ENCODE peak calls at places on chromosomes 1 and 21, in six cellular contexts. A is neural crest cell; Y is GM13976; Q is CD8-positive, alpha-beta T cell; I is progenitor cell of endocrine pancreas; G is fibroblast of the aortic adventitia. H is an unnamed sample.

GRCh38 chr1:59340411-59341307 is 43.8 kb downstream of the FGGY start:
- DNase-seq in I (no peak), A (no peak), Q (no peak), G (no peak), Y (no peak), H (no peak)

GRCh38 chr1:234143681-234144080 is 229.6 kb upstream of the COA6 start:
- DNase-seq in Y (no peak), Q (no peak), A (no peak), I (no peak), G (no peak), H (no peak)

GRCh38 chr21:42388740-42389448 is 7.0 kb downstream of the TMPRSS3 start:
- DNase-seq in G (no peak), I (peak; percentile 47), Y (no peak), A (no peak), Q (no peak), H (peak; percentile 13)

GRCh38 chr1:8121261-8122159 is 95.4 kb upstream of the ERRFI1 start:
- DNase-seq in G (peak; percentile 96), Q (no peak), Y (no peak), I (no peak), A (no peak), H (no peak)

GRCh38 chr1:7460807-7461206 is 310.3 kb upstream of the VAMP3 start:
- DNase-seq in Q (no peak), I (no peak), Y (no peak), G (no peak), A (no peak), H (no peak)

GRCh38 chr1:83725735-83726360 is 273.1 kb downstream of the TTLL7 start:
- DNase-seq in G (no peak), Y (no peak), I (no peak), A (no peak), Q (no peak), H (no peak)

GRCh38 chr1:215055281-215055935 is 27.1 kb upstream of the KCNK2 start:
- DNase-seq in A (no peak), Y (no peak), G (no peak), Q (no peak), I (no peak), H (no peak)

GRCh38 chr1:14997646-14998276 is 155.8 kb upstream of the TMEM51 start:
- DNase-seq in I (no peak), G (no peak), Y (no peak), Q (no peak), A (no peak), H (no peak)

GRCh38 chr1:172431721-172432192 is 11.3 kb downstream of the C1orf105 start:
- DNase-seq in Y (no peak), I (no peak), G (no peak), A (no peak), Q (peak; percentile 36), H (no peak)

GRCh38 chr1:216945506-216946080 is 222.4 kb upstream of the ESRRG start:
- DNase-seq in A (no peak), I (no peak), G (no peak), Y (no peak), Q (no peak), H (no peak)

GRCh38 chr1:55712148-55712547 is 497.0 kb upstream of the USP24 start:
- DNase-seq in I (no peak), A (no peak), Y (no peak), G (no peak), Q (no peak), H (no peak)

GRCh38 chr1:230091473-230092231 is 24.6 kb downstream of the GALNT2 start:
- DNase-seq in A (no peak), G (no peak), Y (no peak), Q (no peak), I (no peak), H (no peak)

GRCh38 chr1:171653796-171654704 is 1.6 kb upstream of the MYOC start:
- DNase-seq in Y (no peak), A (no peak), G (peak; percentile 52), I (no peak), Q (no peak), H (no peak)

GRCh38 chr21:41363370-41364270 is 1.8 kb downstream of the MX2 start:
- DNase-seq in G (no peak), I (no peak), Y (no peak), A (no peak), Q (no peak), H (no peak)

GRCh38 chr21:18155508-18156193 is 89.0 kb upstream of the CHODL start:
- DNase-seq in Y (no peak), G (peak; percentile 1), Q (no peak), A (no peak), I (no peak), H (no peak)

GRCh38 chr1:16053781-16054502 is 10.4 kb downstream of the CLCNKB start:
- DNase-seq in Y (no peak), Q (no peak), I (no peak), A (no peak), G (no peak), H (no peak)

GRCh38 chr1:32695098-32695904 is 7.3 kb downstream of the SYNC start:
- DNase-seq in I (no peak), G (peak; percentile 89), Y (no peak), A (no peak), Q (no peak), H (no peak)

GRCh38 chr1:30777906-30778155 is 20.3 kb upstream of the LAPTM5 start:
- DNase-seq in Y (no peak), Q (no peak), A (no peak), G (no peak), I (no peak), H (no peak)

GRCh38 chr1:75174031-75174760 is 40.0 kb downstream of the LHX8 start:
- DNase-seq in Q (no peak), I (no peak), A (no peak), G (no peak), Y (no peak), H (no peak)

GRCh38 chr1:175394739-175395138 is 202.2 kb upstream of the KIAA0040 start:
- DNase-seq in G (no peak), Y (no peak), Q (no peak), I (no peak), A (no peak), H (no peak)

GRCh38 chr1:12034381-12034801 is 15.1 kb downstream of the MIIP start:
- DNase-seq in A (no peak), G (peak; percentile 62), Y (no peak), I (no peak), Q (no peak), H (no peak)

GRCh38 chr21:15192243-15192642 is 127.4 kb upstream of the NRIP1 start:
- DNase-seq in G (peak; percentile 14), Y (no peak), A (no peak), Q (no peak), I (no peak), H (no peak)

GRCh38 chr1:233140974-233141373 is 154.6 kb downstream of the PCNX2 start:
- DNase-seq in Y (no peak), A (no peak), I (no peak), G (peak; percentile 67), Q (no peak), H (no peak)

GRCh38 chr1:16970132-16970910 is 10.1 kb downstream of the MFAP2 start:
- DNase-seq in Y (no peak), G (no peak), Q (no peak), A (no peak), I (no peak), H (no peak)

DNA sequence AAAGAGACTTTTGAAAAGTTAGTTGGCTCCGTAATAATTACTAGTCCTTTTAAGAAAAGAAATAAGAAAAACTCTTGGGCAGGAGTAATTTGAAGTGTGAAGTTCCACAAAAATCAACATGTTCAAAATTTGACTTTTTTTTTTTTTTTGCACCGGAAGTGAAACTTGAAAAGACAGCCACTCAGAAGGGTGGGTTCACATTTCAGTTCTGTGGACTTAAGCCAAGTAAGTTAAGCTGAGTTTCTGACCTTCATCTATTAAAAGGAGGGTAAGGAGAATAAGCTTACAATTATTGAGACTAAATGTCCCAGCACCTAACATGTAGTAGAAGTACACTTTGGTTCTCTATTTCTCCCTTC is 11.0 kb downstream of the RO60 start:
- DNase-seq in Q (no peak), A (no peak), Y (no peak), I (no peak), G (no peak), H (no peak)
- TF ChIP-seq CTCF in Q (no peak), A (no peak), Y (no peak), I (no peak), G (no peak), H (no peak)

DNA sequence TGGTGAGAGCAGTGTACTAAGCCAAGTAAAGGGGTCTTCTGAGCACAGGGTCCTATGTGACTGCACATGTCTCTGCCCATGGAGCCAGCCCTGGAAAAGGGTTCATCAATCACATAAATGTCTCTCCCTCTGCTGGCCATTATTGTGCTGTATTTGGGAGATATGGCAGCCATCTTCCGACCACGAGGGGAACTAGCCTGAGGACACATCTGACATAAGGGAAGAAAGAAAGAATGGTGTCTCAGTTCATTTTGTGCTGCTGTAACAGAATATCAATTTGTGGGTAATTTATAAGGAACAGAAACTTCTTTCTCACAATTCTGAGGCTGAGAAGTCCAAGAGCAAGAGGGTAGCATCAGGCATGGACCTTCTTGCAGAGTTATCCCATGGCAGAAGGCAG is 55.1 kb upstream of the GJA5 start:
- DNase-seq in I (no peak), A (no peak), G (no peak), Y (no peak), Q (no peak), H (no peak)
- TF ChIP-seq CTCF in I (no peak), A (no peak), G (peak; percentile 13), Y (no peak), Q (no peak), H (no peak)

GRCh38 chr1:157626099-157626498 is 28.2 kb upstream of the FCRL4 start:
- DNase-seq in Q (no peak), I (no peak), Y (peak; percentile 41), G (no peak), A (no peak), H (no peak)
- TF ChIP-seq CTCF in Q (no peak), I (peak; percentile 41), Y (peak; percentile 37), G (no peak), A (no peak), H (no peak)

GRCh38 chr1:205584732-205585131 is 47.1 kb downstream of the ELK4 start:
- DNase-seq in A (no peak), Q (no peak), Y (no peak), G (no peak), I (no peak), H (no peak)

GRCh38 chr1:205583461-205584130 is 48.2 kb downstream of the ELK4 start:
- DNase-seq in Y (no peak), A (no peak), Q (no peak), G (no peak), I (no peak), H (no peak)

GRCh38 chr1:205585835-205586785 is 45.7 kb downstream of the ELK4 start:
- DNase-seq in G (no peak), Q (no peak), I (no peak), A (no peak), Y (no peak), H (no peak)

GRCh38 chr1:205587576-205587975 is 44.2 kb downstream of the ELK4 start:
- DNase-seq in I (no peak), Q (no peak), Y (no peak), A (no peak), G (no peak), H (no peak)

DNA sequence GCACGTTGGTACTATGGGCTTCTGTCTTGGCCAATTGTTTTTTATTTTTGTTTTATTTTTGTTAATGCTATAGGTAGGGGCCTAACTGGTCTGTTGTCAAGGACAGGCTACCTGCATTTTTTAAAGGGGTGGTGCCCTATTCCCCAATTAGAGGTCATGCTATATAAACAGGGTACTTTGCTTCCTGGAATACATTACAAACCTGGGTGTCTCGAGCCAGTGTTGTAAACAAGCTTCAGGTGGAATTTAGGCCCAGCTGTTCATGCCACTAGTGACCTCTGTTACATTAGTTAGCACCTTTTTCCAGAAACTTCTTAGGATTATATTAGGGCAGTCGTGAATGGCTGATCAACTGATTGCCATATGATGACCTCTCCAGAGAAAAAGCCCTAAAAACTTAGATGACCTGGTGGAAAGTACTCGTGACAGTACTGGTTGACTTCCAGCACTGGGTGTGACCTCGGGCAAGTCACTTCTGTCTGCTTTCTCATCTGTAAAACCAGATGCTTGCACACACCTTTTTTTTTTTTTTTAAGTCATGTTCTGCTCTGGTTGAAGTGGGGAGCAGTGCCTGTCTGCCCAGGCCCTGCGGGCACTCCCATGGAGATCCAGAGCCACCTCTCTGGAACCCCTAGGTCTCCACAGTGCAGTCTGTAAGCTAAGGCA is 46.5 kb downstream of the ELK4 start:
- DNase-seq in G (no peak), I (no peak), Y (no peak), Q (no peak), A (no peak), H (no peak)
- TF ChIP-seq CTCF in G (no peak), I (no peak), Y (no peak), Q (no peak), A (no peak), H (no peak)